ENCODE peak calls at places on chromosomes 7 and 10, in five cellular contexts. One of them, this sample, is unnamed.
A peak's percentile ranks its signal among the peaks of the same experiment; 100 is the strongest.

GRCh38 chr7:27148031-27148775 is 629 bp upstream of the HOXA6 start:
- DNase-seq in RPMI7951: no peak
- DNase-seq in stimulated activated effector memory CD8-positive, alpha-beta T cell treated with anti-CD3 and anti-CD28 coated beads, Interleukin-12 subunit alpha, Interleukin-12 subunit beta, amount 100 ng/mL, for 72 hours: no peak
- DNase-seq in mucosa of gallbladder: no peak
- DNase-seq in naive B cell: no peak
- DNase-seq in this sample: no peak

GRCh38 chr7:699260-700170 is 27.0 kb upstream of the DNAAF5 start:
- DNase-seq in stimulated activated effector memory CD8-positive, alpha-beta T cell treated with anti-CD3 and anti-CD28 coated beads, Interleukin-12 subunit alpha, Interleukin-12 subunit beta, amount 100 ng/mL, for 72 hours: no peak
- DNase-seq in naive B cell: no peak
- DNase-seq in mucosa of gallbladder: no peak
- DNase-seq in RPMI7951: no peak
- DNase-seq in this sample: no peak

GRCh38 chr10:13163859-13164258 is 2.5 kb downstream of the MCM10 start:
- DNase-seq in naive B cell: no peak
- DNase-seq in stimulated activated effector memory CD8-positive, alpha-beta T cell treated with anti-CD3 and anti-CD28 coated beads, Interleukin-12 subunit alpha, Interleukin-12 subunit beta, amount 100 ng/mL, for 72 hours: no peak
- DNase-seq in mucosa of gallbladder: no peak
- DNase-seq in RPMI7951: no peak
- DNase-seq in this sample: no peak

GRCh38 chr10:72563327-72563932 is 62.4 kb downstream of the MICU1 start:
- DNase-seq in stimulated activated effector memory CD8-positive, alpha-beta T cell treated with anti-CD3 and anti-CD28 coated beads, Interleukin-12 subunit alpha, Interleukin-12 subunit beta, amount 100 ng/mL, for 72 hours: no peak
- DNase-seq in RPMI7951: no peak
- DNase-seq in naive B cell: peak; percentile 64
- DNase-seq in mucosa of gallbladder: no peak
- DNase-seq in this sample: no peak

GRCh38 chr7:8365499-8366110 is 67.8 kb upstream of the NXPH1 start:
- DNase-seq in RPMI7951: no peak
- DNase-seq in mucosa of gallbladder: no peak
- DNase-seq in stimulated activated effector memory CD8-positive, alpha-beta T cell treated with anti-CD3 and anti-CD28 coated beads, Interleukin-12 subunit alpha, Interleukin-12 subunit beta, amount 100 ng/mL, for 72 hours: no peak
- DNase-seq in naive B cell: no peak
- DNase-seq in this sample: no peak

GRCh38 chr10:127694580-127695193 is 42.3 kb upstream of the FOXI2 start:
- DNase-seq in stimulated activated effector memory CD8-positive, alpha-beta T cell treated with anti-CD3 and anti-CD28 coated beads, Interleukin-12 subunit alpha, Interleukin-12 subunit beta, amount 100 ng/mL, for 72 hours: peak; percentile 54
- DNase-seq in RPMI7951: peak; percentile 45
- DNase-seq in mucosa of gallbladder: no peak
- DNase-seq in naive B cell: no peak
- DNase-seq in this sample: no peak

GRCh38 chr10:451021-451471 is 238.4 kb downstream of the DIP2C start:
- DNase-seq in stimulated activated effector memory CD8-positive, alpha-beta T cell treated with anti-CD3 and anti-CD28 coated beads, Interleukin-12 subunit alpha, Interleukin-12 subunit beta, amount 100 ng/mL, for 72 hours: peak; percentile 70
- DNase-seq in naive B cell: peak; percentile 61
- DNase-seq in RPMI7951: peak; percentile 68
- DNase-seq in mucosa of gallbladder: no peak
- DNase-seq in this sample: no peak

GRCh38 chr7:828793-829561 is 3.3 kb upstream of the SUN1 start:
- DNase-seq in naive B cell: no peak
- DNase-seq in mucosa of gallbladder: no peak
- DNase-seq in RPMI7951: no peak
- DNase-seq in stimulated activated effector memory CD8-positive, alpha-beta T cell treated with anti-CD3 and anti-CD28 coated beads, Interleukin-12 subunit alpha, Interleukin-12 subunit beta, amount 100 ng/mL, for 72 hours: no peak
- DNase-seq in this sample: no peak

GRCh38 chr7:12287886-12288285 is 76.8 kb downstream of the TMEM106B start:
- DNase-seq in naive B cell: no peak
- DNase-seq in RPMI7951: no peak
- DNase-seq in stimulated activated effector memory CD8-positive, alpha-beta T cell treated with anti-CD3 and anti-CD28 coated beads, Interleukin-12 subunit alpha, Interleukin-12 subunit beta, amount 100 ng/mL, for 72 hours: no peak
- DNase-seq in mucosa of gallbladder: no peak
- DNase-seq in this sample: no peak